ENCODE peak calls at places on chromosomes 11 and 22, in ten cellular contexts. One of them, this sample, is unnamed.

GRCh38 chr22:39230261-39231196 is 14.3 kb downstream of the PDGFB start:
- DNase-seq in uterus: no peak
- DNase-seq in A549: no peak
- DNase-seq in tibial nerve: no peak
- DNase-seq in HepG2: peak; percentile 90
- DNase-seq in HCT116: no peak
- DNase-seq in IMR-90: no peak
- DNase-seq in Peyer's patch: no peak
- DNase-seq in heart left ventricle: peak; percentile 40
- DNase-seq in stomach: no peak
- DNase-seq in this sample: no peak

GRCh38 chr11:6472934-6473333 is 807 bp downstream of the TRIM3 start:
- DNase-seq in uterus: peak; percentile 16
- DNase-seq in A549: no peak
- DNase-seq in tibial nerve: no peak
- DNase-seq in HepG2: no peak
- DNase-seq in HCT116: no peak
- DNase-seq in IMR-90: no peak
- DNase-seq in Peyer's patch: no peak
- DNase-seq in heart left ventricle: no peak
- DNase-seq in stomach: no peak
- DNase-seq in this sample: no peak

GRCh38 chr11:45974806-45975205 is 52.4 kb downstream of the LARGE2 start:
- DNase-seq in uterus: no peak
- DNase-seq in A549: no peak
- DNase-seq in tibial nerve: no peak
- DNase-seq in HepG2: no peak
- DNase-seq in HCT116: no peak
- DNase-seq in IMR-90: peak; percentile 15
- DNase-seq in Peyer's patch: no peak
- DNase-seq in heart left ventricle: no peak
- DNase-seq in stomach: no peak
- DNase-seq in this sample: no peak

GRCh38 chr22:26461188-26461810 is 22.3 kb downstream of the HPS4 start:
- DNase-seq in uterus: peak; percentile 25
- DNase-seq in A549: peak; percentile 32
- DNase-seq in tibial nerve: peak; percentile 71
- DNase-seq in HepG2: peak; percentile 24
- DNase-seq in HCT116: peak; percentile 18
- DNase-seq in IMR-90: peak; percentile 28
- DNase-seq in Peyer's patch: peak; percentile 85
- DNase-seq in heart left ventricle: peak; percentile 56
- DNase-seq in stomach: peak; percentile 71
- DNase-seq in this sample: no peak

GRCh38 chr11:34454308-34455032 is 15.7 kb downstream of the CAT start:
- DNase-seq in uterus: no peak
- DNase-seq in A549: no peak
- DNase-seq in tibial nerve: no peak
- DNase-seq in HepG2: no peak
- DNase-seq in HCT116: no peak
- DNase-seq in IMR-90: no peak
- DNase-seq in Peyer's patch: no peak
- DNase-seq in heart left ventricle: no peak
- DNase-seq in stomach: no peak
- DNase-seq in this sample: no peak

GRCh38 chr11:132824642-132825041 is 707.7 kb downstream of the OPCML start:
- DNase-seq in uterus: no peak
- DNase-seq in A549: no peak
- DNase-seq in tibial nerve: no peak
- DNase-seq in HepG2: no peak
- DNase-seq in HCT116: no peak
- DNase-seq in IMR-90: no peak
- DNase-seq in Peyer's patch: no peak
- DNase-seq in heart left ventricle: no peak
- DNase-seq in stomach: no peak
- DNase-seq in this sample: no peak

GRCh38 chr22:25818541-25818940 is 76.6 kb downstream of the MYO18B start:
- DNase-seq in uterus: no peak
- DNase-seq in A549: no peak
- DNase-seq in tibial nerve: no peak
- DNase-seq in HepG2: no peak
- DNase-seq in HCT116: no peak
- DNase-seq in IMR-90: no peak
- DNase-seq in Peyer's patch: no peak
- DNase-seq in heart left ventricle: no peak
- DNase-seq in stomach: no peak
- DNase-seq in this sample: no peak

GRCh38 chr11:103731681-103732080 is 304.8 kb upstream of the DDI1 start:
- DNase-seq in uterus: no peak
- DNase-seq in A549: no peak
- DNase-seq in tibial nerve: no peak
- DNase-seq in HepG2: no peak
- DNase-seq in HCT116: no peak
- DNase-seq in IMR-90: peak; percentile 19
- DNase-seq in Peyer's patch: no peak
- DNase-seq in heart left ventricle: no peak
- DNase-seq in stomach: no peak
- DNase-seq in this sample: no peak

GRCh38 chr22:42608481-42609361 is 6.0 kb downstream of the POLDIP3 start:
- DNase-seq in uterus: no peak
- DNase-seq in A549: no peak
- DNase-seq in tibial nerve: no peak
- DNase-seq in HepG2: no peak
- DNase-seq in HCT116: no peak
- DNase-seq in IMR-90: peak; percentile 76
- DNase-seq in Peyer's patch: no peak
- DNase-seq in heart left ventricle: no peak
- DNase-seq in stomach: no peak
- DNase-seq in this sample: no peak
- H3K4me3 ChIP-seq in uterus: no peak overlapping the region
- H3K4me3 ChIP-seq in A549: no peak overlapping the region
- H3K4me3 ChIP-seq in tibial nerve: no peak overlapping the region
- H3K4me3 ChIP-seq in HepG2: no peak overlapping the region
- H3K4me3 ChIP-seq in HCT116: no peak overlapping the region
- H3K4me3 ChIP-seq in IMR-90: no peak overlapping the region
- H3K4me3 ChIP-seq in Peyer's patch: no peak overlapping the region
- H3K4me3 ChIP-seq in heart left ventricle: no peak overlapping the region
- H3K4me3 ChIP-seq in stomach: no peak overlapping the region
- H3K4me3 ChIP-seq in this sample: no peak overlapping the region

DNA sequence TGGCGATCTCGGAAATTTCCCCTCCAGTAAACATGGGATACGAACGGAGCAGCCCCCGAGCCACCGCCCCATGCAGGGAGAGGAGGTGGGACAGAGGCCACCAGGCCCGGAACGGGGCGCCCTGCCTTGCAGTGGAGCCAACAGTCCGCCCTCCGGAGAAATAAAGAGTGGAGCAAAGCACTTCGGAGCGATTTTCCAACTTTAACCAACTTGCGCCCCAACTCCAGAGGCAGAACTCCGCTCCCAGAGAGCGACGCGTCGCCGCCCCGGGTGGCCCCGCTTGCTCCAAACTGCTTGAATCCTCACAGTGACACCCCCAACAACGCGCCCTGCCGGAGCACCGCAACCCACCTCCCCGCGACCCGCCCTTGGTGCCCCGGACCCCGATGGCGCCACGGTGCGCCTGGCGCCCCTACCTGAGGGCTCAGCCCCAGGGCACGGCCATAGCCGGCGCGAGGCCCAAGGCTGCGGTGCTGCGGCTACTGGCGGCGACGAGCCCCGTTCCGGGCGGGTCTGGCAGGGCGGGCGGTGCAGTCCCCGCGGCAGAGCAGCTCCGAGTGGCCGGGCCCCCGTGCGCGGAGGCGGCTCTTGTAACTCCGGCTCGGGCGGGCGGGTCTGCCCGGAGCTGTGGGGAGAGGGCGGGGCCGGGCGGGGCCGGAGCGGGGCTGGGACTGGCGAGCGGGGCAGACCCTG is at the start of gene AHNAK:
- DNase-seq in uterus: peak; percentile 87
- DNase-seq in A549: peak; percentile 77
- DNase-seq in tibial nerve: peak; percentile 74
- DNase-seq in HepG2: no peak
- DNase-seq in HCT116: no peak
- DNase-seq in IMR-90: peak; percentile 52
- DNase-seq in Peyer's patch: peak; percentile 93
- DNase-seq in heart left ventricle: peak; percentile 93
- DNase-seq in stomach: peak; percentile 87
- DNase-seq in this sample: peak; percentile 83
- TF ChIP-seq POLR2A in uterus: peak; percentile 84
- TF ChIP-seq POLR2A in A549: peak; percentile 74
- TF ChIP-seq POLR2A in tibial nerve: peak; percentile 85
- TF ChIP-seq POLR2A in HepG2: peak; percentile 56
- TF ChIP-seq POLR2A in HCT116: peak; percentile 73
- TF ChIP-seq POLR2A in IMR-90: peak; percentile 73
- TF ChIP-seq POLR2A in Peyer's patch: peak; percentile 94
- TF ChIP-seq POLR2A in heart left ventricle: peak; percentile 96
- TF ChIP-seq POLR2A in stomach: no peak
- TF ChIP-seq POLR2A in this sample: no peak

DNA sequence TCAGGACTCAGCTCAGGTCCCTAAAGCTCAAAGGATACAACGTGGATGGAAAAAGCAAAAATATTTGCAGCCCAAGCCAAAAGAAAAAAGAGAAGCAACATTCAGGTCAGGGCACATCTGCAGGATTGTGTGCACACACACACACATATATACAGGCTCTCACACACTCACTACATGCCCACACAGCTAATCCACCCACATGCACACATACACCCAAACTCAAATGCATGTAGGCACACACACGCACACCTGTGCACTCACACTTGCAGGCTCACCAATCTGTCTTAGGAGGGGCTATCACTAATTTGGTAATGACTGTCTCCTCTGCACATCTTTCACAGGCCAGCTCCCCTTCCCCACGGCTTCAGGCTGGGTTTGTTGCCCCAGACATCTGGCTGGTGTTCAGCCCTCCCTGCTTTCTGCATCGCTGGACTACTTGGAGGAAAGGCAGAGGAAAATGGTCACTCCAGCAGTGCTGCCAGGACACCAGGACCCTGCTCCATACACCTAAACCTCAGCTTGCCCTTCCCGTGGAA is 103.6 kb upstream of the DRD2 start:
- DNase-seq in uterus: no peak
- DNase-seq in A549: no peak
- DNase-seq in tibial nerve: no peak
- DNase-seq in HepG2: no peak
- DNase-seq in HCT116: no peak
- DNase-seq in IMR-90: no peak
- DNase-seq in Peyer's patch: no peak
- DNase-seq in heart left ventricle: no peak
- DNase-seq in stomach: no peak
- DNase-seq in this sample: no peak
- H3K4me3 ChIP-seq in uterus: no peak overlapping the region
- H3K4me3 ChIP-seq in A549: no peak overlapping the region
- H3K4me3 ChIP-seq in tibial nerve: no peak overlapping the region
- H3K4me3 ChIP-seq in HepG2: no peak overlapping the region
- H3K4me3 ChIP-seq in HCT116: no peak overlapping the region
- H3K4me3 ChIP-seq in IMR-90: no peak overlapping the region
- H3K4me3 ChIP-seq in Peyer's patch: no peak overlapping the region
- H3K4me3 ChIP-seq in heart left ventricle: no peak overlapping the region
- H3K4me3 ChIP-seq in stomach: no peak overlapping the region
- H3K4me3 ChIP-seq in this sample: no peak overlapping the region

GRCh38 chr11:12161603-12162350 is 51.4 kb downstream of the MICAL2 start:
- DNase-seq in uterus: peak; percentile 14
- DNase-seq in A549: no peak
- DNase-seq in tibial nerve: no peak
- DNase-seq in HepG2: no peak
- DNase-seq in HCT116: no peak
- DNase-seq in IMR-90: no peak
- DNase-seq in Peyer's patch: no peak
- DNase-seq in heart left ventricle: no peak
- DNase-seq in stomach: no peak
- DNase-seq in this sample: no peak

GRCh38 chr11:12159351-12160099 is 49.1 kb downstream of the MICAL2 start:
- DNase-seq in uterus: peak; percentile 56
- DNase-seq in A549: peak; percentile 59
- DNase-seq in tibial nerve: no peak
- DNase-seq in HepG2: no peak
- DNase-seq in HCT116: no peak
- DNase-seq in IMR-90: peak; percentile 97
- DNase-seq in Peyer's patch: no peak
- DNase-seq in heart left ventricle: no peak
- DNase-seq in stomach: no peak
- DNase-seq in this sample: peak; percentile 64

GRCh38 chr11:12161137-12161536 is 50.7 kb downstream of the MICAL2 start:
- DNase-seq in uterus: peak; percentile 21
- DNase-seq in A549: no peak
- DNase-seq in tibial nerve: no peak
- DNase-seq in HepG2: no peak
- DNase-seq in HCT116: no peak
- DNase-seq in IMR-90: no peak
- DNase-seq in Peyer's patch: no peak
- DNase-seq in heart left ventricle: peak; percentile 63
- DNase-seq in stomach: no peak
- DNase-seq in this sample: peak; percentile 48

GRCh38 chr11:12160231-12160630 is 49.8 kb downstream of the MICAL2 start:
- DNase-seq in uterus: peak; percentile 14
- DNase-seq in A549: no peak
- DNase-seq in tibial nerve: no peak
- DNase-seq in HepG2: no peak
- DNase-seq in HCT116: no peak
- DNase-seq in IMR-90: no peak
- DNase-seq in Peyer's patch: no peak
- DNase-seq in heart left ventricle: no peak
- DNase-seq in stomach: no peak
- DNase-seq in this sample: no peak

DNA sequence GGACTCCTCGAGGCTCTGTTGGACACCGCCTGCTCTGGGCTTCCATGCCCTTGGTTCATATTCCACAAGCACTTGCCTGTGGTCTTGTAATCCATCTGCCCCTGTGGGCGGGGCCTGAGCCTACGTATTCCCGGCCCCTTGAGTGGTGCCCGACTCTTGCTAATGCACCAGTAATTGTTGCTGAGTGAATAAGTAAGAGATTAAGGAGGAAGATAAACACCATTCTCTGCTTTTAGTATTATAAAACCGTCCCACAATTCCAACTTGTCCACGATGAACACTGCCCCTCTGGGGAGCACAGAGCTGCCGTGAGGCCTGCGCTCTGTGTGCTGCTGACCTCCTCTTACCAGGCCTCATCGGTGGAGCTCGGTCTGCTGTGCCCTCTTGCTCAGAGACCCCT is 50.3 kb downstream of the MICAL2 start:
- DNase-seq in uterus: peak; percentile 46
- DNase-seq in A549: no peak
- DNase-seq in tibial nerve: no peak
- DNase-seq in HepG2: no peak
- DNase-seq in HCT116: no peak
- DNase-seq in IMR-90: peak; percentile 30
- DNase-seq in Peyer's patch: no peak
- DNase-seq in heart left ventricle: no peak
- DNase-seq in stomach: no peak
- DNase-seq in this sample: peak; percentile 76
- TF ChIP-seq POLR2A in uterus: no peak
- TF ChIP-seq POLR2A in A549: no peak
- TF ChIP-seq POLR2A in tibial nerve: no peak
- TF ChIP-seq POLR2A in HepG2: no peak
- TF ChIP-seq POLR2A in HCT116: no peak
- TF ChIP-seq POLR2A in IMR-90: peak; percentile 48
- TF ChIP-seq POLR2A in Peyer's patch: no peak
- TF ChIP-seq POLR2A in heart left ventricle: no peak
- TF ChIP-seq POLR2A in stomach: no peak
- TF ChIP-seq POLR2A in this sample: no peak

GRCh38 chr11:78318733-78319132 is 98.9 kb downstream of the GAB2 start:
- DNase-seq in uterus: no peak
- DNase-seq in A549: no peak
- DNase-seq in tibial nerve: no peak
- DNase-seq in HepG2: no peak
- DNase-seq in HCT116: no peak
- DNase-seq in IMR-90: no peak
- DNase-seq in Peyer's patch: no peak
- DNase-seq in heart left ventricle: no peak
- DNase-seq in stomach: no peak
- DNase-seq in this sample: no peak
- H3K4me3 ChIP-seq in uterus: no peak overlapping the region
- H3K4me3 ChIP-seq in A549: no peak overlapping the region
- H3K4me3 ChIP-seq in tibial nerve: no peak overlapping the region
- H3K4me3 ChIP-seq in HepG2: no peak overlapping the region
- H3K4me3 ChIP-seq in HCT116: no peak overlapping the region
- H3K4me3 ChIP-seq in IMR-90: no peak overlapping the region
- H3K4me3 ChIP-seq in Peyer's patch: no peak overlapping the region
- H3K4me3 ChIP-seq in heart left ventricle: no peak overlapping the region
- H3K4me3 ChIP-seq in stomach: no peak overlapping the region
- H3K4me3 ChIP-seq in this sample: no peak overlapping the region